ENCODE peak calls at places on chromosomes 11 and 22, in four cellular contexts. O, V, B and Q are unnamed samples.

GRCh38 chr11:96464695-96465307 is 75.0 kb downstream of the JRKL start:
- DNase-seq in O (peak; percentile 77), V (peak; percentile 87), B (peak; percentile 67), Q (peak; percentile 89)

GRCh38 chr11:131916633-131917032 is 546.2 kb downstream of the NTM start:
- DNase-seq in O (no peak), V (no peak), B (no peak), Q (no peak)

GRCh38 chr11:125338886-125339811 is 156.9 kb downstream of the FEZ1 start:
- DNase-seq in O (no peak), V (no peak), B (no peak), Q (peak; percentile 50)

GRCh38 chr11:100592619-100593309 is 94.3 kb upstream of the ARHGAP42 start:
- DNase-seq in O (no peak), V (no peak), B (no peak), Q (no peak)

GRCh38 chr22:20132686-20133246 is 1.2 kb downstream of the ZDHHC8 start:
- DNase-seq in O (no peak), V (no peak), B (no peak), Q (no peak)

GRCh38 chr11:17098632-17099031 is 21.2 kb upstream of the RPS13 start:
- DNase-seq in O (no peak), V (no peak), B (no peak), Q (no peak)

GRCh38 chr22:29337631-29338284 is 22.3 kb upstream of the RASL10A start:
- DNase-seq in O (no peak), V (no peak), B (no peak), Q (no peak)

GRCh38 chr22:28930357-28931007 is 47.1 kb downstream of the ZNRF3 start:
- DNase-seq in O (peak; percentile 22), V (peak; percentile 30), B (no peak), Q (no peak)

GRCh38 chr11:120608760-120609211 is 97.2 kb downstream of the GRIK4 start:
- DNase-seq in O (no peak), V (peak; percentile 36), B (no peak), Q (no peak)

GRCh38 chr11:47418454-47419259 is 7.6 kb downstream of the PSMC3 start:
- DNase-seq in O (no peak), V (peak; percentile 0), B (no peak), Q (no peak)

GRCh38 chr11:66745356-66746235 is 16.6 kb upstream of the SPTBN2 start:
- DNase-seq in O (peak; percentile 81), V (peak; percentile 34), B (no peak), Q (peak; percentile 66)

GRCh38 chr11:16002942-16003341 is 353.4 kb downstream of the SOX6 start:
- DNase-seq in O (no peak), V (no peak), B (no peak), Q (no peak)

GRCh38 chr11:43786016-43786415 is 94.6 kb upstream of the ALKBH3 start:
- DNase-seq in O (no peak), V (no peak), B (no peak), Q (no peak)

GRCh38 chr11:72100462-72100861 is 2.6 kb downstream of the LAMTOR1 start:
- DNase-seq in O (no peak), V (no peak), B (no peak), Q (no peak)

GRCh38 chr11:27672836-27673464 is 27.3 kb downstream of the BDNF start:
- DNase-seq in O (no peak), V (no peak), B (no peak), Q (peak; percentile 14)

GRCh38 chr11:117187007-117187406 is 8.5 kb downstream of the SIDT2 start:
- DNase-seq in O (no peak), V (no peak), B (no peak), Q (no peak)

GRCh38 chr11:117186431-117186761 is 7.9 kb downstream of the SIDT2 start:
- DNase-seq in O (no peak), V (no peak), B (no peak), Q (no peak)

GRCh38 chr11:117187799-117188481 is 9.4 kb downstream of the SIDT2 start:
- DNase-seq in O (no peak), V (no peak), B (no peak), Q (no peak)

GRCh38 chr11:117188620-117189081 is 10.1 kb downstream of the SIDT2 start:
- DNase-seq in O (no peak), V (no peak), B (no peak), Q (no peak)

GRCh38 chr11:117187428-117187798 is 8.9 kb downstream of the SIDT2 start:
- DNase-seq in O (no peak), V (no peak), B (no peak), Q (no peak)
- TF ChIP-seq EZH2phosphoT487 in O (no peak), V (no peak), B (no peak), Q (no peak)

DNA sequence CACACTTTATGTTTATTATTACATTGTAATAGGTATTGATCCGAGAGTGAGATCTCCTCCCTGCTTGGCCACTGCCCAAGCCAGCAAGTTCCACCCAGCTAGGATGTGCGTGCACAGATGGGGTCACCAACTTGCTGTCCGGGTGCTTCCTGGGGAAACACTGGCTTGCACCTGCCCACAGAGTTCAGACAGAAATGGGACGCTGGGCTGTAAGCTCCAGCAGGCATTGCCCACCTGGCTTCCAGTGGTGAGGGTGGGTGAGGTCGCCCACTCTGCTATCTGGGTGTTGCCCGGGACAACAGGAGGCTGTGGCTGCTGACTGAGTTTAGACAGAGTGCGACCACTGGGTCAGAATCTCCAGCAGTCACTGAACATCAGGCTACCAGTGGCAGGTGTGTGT is 289.8 kb upstream of the ANO3 start:
- DNase-seq in O (no peak), V (no peak), B (no peak), Q (no peak)
- H3K4me3 ChIP-seq in O (no peak overlapping the region), V (no peak overlapping the region), B (no peak overlapping the region), Q (no peak overlapping the region)

GRCh38 chr22:41976070-41976901 is 7.0 kb downstream of the SEPTIN3 start:
- DNase-seq in O (no peak), V (peak; percentile 81), B (no peak), Q (peak; percentile 68)
- TF ChIP-seq EZH2phosphoT487 in O (no peak), V (peak; percentile 54), B (no peak), Q (no peak)

DNA sequence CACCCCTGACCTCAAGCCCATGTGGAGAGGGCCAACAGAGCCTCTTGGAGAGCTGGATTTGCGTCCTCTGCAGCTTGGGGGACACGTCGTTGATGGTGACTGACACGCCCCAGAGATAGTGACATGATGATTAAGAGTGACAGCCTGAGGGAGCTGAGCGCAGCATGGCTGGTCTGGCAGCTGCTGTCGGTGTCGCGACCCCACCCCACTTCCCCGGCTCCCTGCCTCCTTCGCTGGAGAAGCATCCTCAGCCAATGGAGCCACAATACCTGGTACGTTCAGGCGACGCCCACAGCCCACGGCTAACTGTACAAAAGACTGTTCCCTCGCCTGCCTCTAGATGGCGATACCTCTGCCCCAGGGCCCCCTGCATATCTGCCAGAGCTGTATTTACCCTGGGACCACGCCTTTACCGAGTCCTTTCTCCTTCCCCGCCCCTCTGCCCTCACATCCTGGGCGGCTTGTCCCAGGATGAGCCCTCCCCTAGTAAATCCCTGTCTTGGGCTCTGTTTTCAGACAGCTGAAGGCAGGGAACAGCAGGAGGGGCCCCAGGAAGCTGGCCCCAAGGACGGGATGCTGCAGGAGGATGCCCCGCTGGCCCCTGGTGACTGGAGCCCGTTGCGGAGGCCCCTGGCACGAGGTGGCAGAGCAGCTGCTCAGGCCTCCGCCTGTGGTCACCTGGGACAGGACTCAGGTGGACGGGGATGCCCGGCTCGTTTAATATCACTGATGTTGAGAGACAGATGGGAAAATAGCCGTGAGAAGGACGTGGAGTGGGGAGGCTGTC is 90.6 kb downstream of the RPS6KA4 start:
- DNase-seq in O (peak; percentile 82), V (peak; percentile 89), B (peak; percentile 74), Q (peak; percentile 86)
- H3K4me3 ChIP-seq in O (peak overlapping the region; percentile 56), V (peak overlapping the region; percentile 38), B (peak overlapping the region; percentile 48), Q (no peak overlapping the region)

GRCh38 chr11:748007-748359 is 719 bp downstream of the TALDO1 start:
- DNase-seq in O (no peak), V (peak; percentile 28), B (no peak), Q (no peak)
- TF ChIP-seq EZH2phosphoT487 in O (no peak), V (no peak), B (no peak), Q (no peak)